ENCODE peak calls at places on chromosomes 13 and 19, in seven cellular contexts. P is activated CD4-positive, CD25-positive, alpha-beta regulatory T cell treated with anti-CD3 and anti-CD28 coated beads, Interleukin-2, amount 50 U/mL, for 16 hours; M is activated naive CD8-positive, alpha-beta T cell treated with anti-CD3 and anti-CD28 coated beads, Interleukin-2, amount 50 U/mL, for 16 hours; N is astrocyte of the hippocampus; Z is CD4-positive, alpha-beta T cell; L is A172; V is activated CD4-positive, alpha-beta T cell treated with anti-CD3 and anti-CD28 coated beads, Interleukin-2, amount 50 U/mL, for 1 hour. C is an unnamed sample.

GRCh38 chr19:41478171-41478570 is 35.2 kb downstream of the ERICH4 start:
- DNase-seq in P (no peak), M (no peak), N (no peak), Z (no peak), L (no peak), V (no peak), C (no peak)

GRCh38 chr19:55683449-55684261 is 8.6 kb downstream of the EPN1 start:
- DNase-seq in P (no peak), M (no peak), N (no peak), Z (no peak), L (no peak), V (no peak), C (no peak)

GRCh38 chr19:1189419-1189818 is 15.4 kb upstream of the SBNO2 start:
- DNase-seq in P (no peak), M (no peak), N (peak; percentile 61), Z (peak; percentile 37), L (peak; percentile 83), V (peak; percentile 37), C (no peak)

GRCh38 chr13:112624040-112624439 is 36.1 kb upstream of the TUBGCP3 start:
- DNase-seq in P (no peak), M (no peak), N (no peak), Z (no peak), L (no peak), V (no peak), C (no peak)

GRCh38 chr13:28819748-28820098 is 416 bp upstream of the MTUS2 start:
- DNase-seq in P (no peak), M (no peak), N (peak; percentile 65), Z (peak; percentile 14), L (no peak), V (peak; percentile 41), C (no peak)

GRCh38 chr13:24456396-24456795 is 56.2 kb downstream of the PARP4 start:
- DNase-seq in P (no peak), M (no peak), N (no peak), Z (no peak), L (no peak), V (no peak), C (no peak)

GRCh38 chr13:35672611-35673010 is 196.1 kb upstream of the MAB21L1 start:
- DNase-seq in P (no peak), M (no peak), N (no peak), Z (no peak), L (no peak), V (no peak), C (no peak)

GRCh38 chr13:109156181-109156935 is 526.9 kb downstream of the MYO16 start:
- DNase-seq in P (no peak), M (no peak), N (peak; percentile 79), Z (no peak), L (peak; percentile 92), V (no peak), C (no peak)

GRCh38 chr13:30739646-30740642 is 4.6 kb downstream of the ALOX5AP start:
- DNase-seq in P (peak; percentile 31), M (peak; percentile 38), N (peak; percentile 70), Z (peak; percentile 38), L (peak; percentile 91), V (peak; percentile 47), C (peak; percentile 83)

GRCh38 chr19:23286477-23286876 is 36.3 kb upstream of the ZNF724 start:
- DNase-seq in P (no peak), M (no peak), N (no peak), Z (no peak), L (no peak), V (no peak), C (no peak)

GRCh38 chr13:36981156-36981743 is 17.9 kb downstream of the ALG5 start:
- DNase-seq in P (no peak), M (no peak), N (peak; percentile 67), Z (no peak), L (peak; percentile 30), V (no peak), C (peak; percentile 74)

GRCh38 chr13:33911521-33911920 is 93.6 kb downstream of the RFC3 start:
- DNase-seq in P (no peak), M (no peak), N (no peak), Z (no peak), L (no peak), V (no peak), C (no peak)

GRCh38 chr19:18397242-18398202 is at the start of gene LRRC25:
- DNase-seq in P (no peak), M (no peak), N (no peak), Z (no peak), L (no peak), V (no peak), C (peak; percentile 79)

GRCh38 chr13:50805805-50806204 is 37.7 kb downstream of the DLEU7 start:
- DNase-seq in P (no peak), M (no peak), N (no peak), Z (no peak), L (no peak), V (no peak), C (peak; percentile 80)

GRCh38 chr19:14149509-14149994 is 13.2 kb upstream of the ASF1B start:
- DNase-seq in P (peak; percentile 15), M (no peak), N (peak; percentile 68), Z (peak; percentile 63), L (no peak), V (peak; percentile 57), C (no peak)

GRCh38 chr13:81686877-81687276 is 1346.0 kb upstream of the SPRY2 start:
- DNase-seq in P (no peak), M (no peak), N (peak; percentile 21), Z (no peak), L (peak; percentile 16), V (no peak), C (no peak)

GRCh38 chr13:20528451-20528850 is 2.8 kb upstream of the CRYL1 start:
- DNase-seq in P (no peak), M (no peak), N (no peak), Z (no peak), L (no peak), V (no peak), C (no peak)

GRCh38 chr13:45325806-45326205 is 15.2 kb downstream of the TPT1 start:
- DNase-seq in P (no peak), M (no peak), N (peak; percentile 69), Z (no peak), L (peak; percentile 89), V (no peak), C (no peak)

GRCh38 chr13:28584873-28585317 is 74.0 kb upstream of the POMP start:
- DNase-seq in P (no peak), M (no peak), N (peak; percentile 28), Z (no peak), L (peak; percentile 54), V (no peak), C (no peak)

GRCh38 chr13:83162493-83162892 is 719.8 kb downstream of the SLITRK1 start:
- DNase-seq in P (no peak), M (no peak), N (no peak), Z (no peak), L (no peak), V (no peak), C (no peak)

GRCh38 chr13:99388334-99388923 is 81.2 kb upstream of the GPR183 start:
- DNase-seq in P (no peak), M (no peak), N (no peak), Z (no peak), L (no peak), V (no peak), C (no peak)

GRCh38 chr13:58051807-58052375 is 420.3 kb downstream of the PCDH17 start:
- DNase-seq in P (no peak), M (no peak), N (no peak), Z (no peak), L (no peak), V (no peak), C (no peak)

GRCh38 chr19:14835011-14835410 is at the start of the genes OR7A5 and OR7C1:
- DNase-seq in P (no peak), M (no peak), N (no peak), Z (no peak), L (no peak), V (no peak), C (no peak)

GRCh38 chr13:20609145-20609544 is 42.2 kb downstream of the IFT88 start:
- DNase-seq in P (no peak), M (no peak), N (peak; percentile 59), Z (no peak), L (peak; percentile 11), V (no peak), C (no peak)

GRCh38 chr13:64078480-64078936 is 2662.9 kb upstream of the PCDH20 start:
- DNase-seq in P (no peak), M (no peak), N (no peak), Z (no peak), L (no peak), V (no peak), C (no peak)